ENCODE peak calls at places on chromosomes 16 and 17, in eight cellular contexts. One of them, this sample, is unnamed.

GRCh38 chr17:48030531-48030930 is 7.1 kb downstream of the COPZ2 start:
- DNase-seq in AG09309: no peak
- DNase-seq in ascending aorta: no peak
- DNase-seq in GM23338: no peak
- DNase-seq in nephron progenitor cell: no peak
- DNase-seq in NCI-H1436: no peak
- DNase-seq in left lung: no peak
- DNase-seq in WTC11: no peak
- DNase-seq in this sample: no peak

GRCh38 chr17:81922566-81923301 is 4.8 kb upstream of the SIRT7 start:
- DNase-seq in ascending aorta: no peak
- DNase-seq in GM23338: no peak
- DNase-seq in left lung: no peak
- DNase-seq in WTC11: no peak
- DNase-seq in NCI-H1436: no peak
- DNase-seq in AG09309: no peak
- DNase-seq in nephron progenitor cell: no peak
- DNase-seq in this sample: no peak

GRCh38 chr16:84444476-84444875 is 60.0 kb downstream of the MEAK7 start:
- DNase-seq in WTC11: no peak
- DNase-seq in NCI-H1436: no peak
- DNase-seq in left lung: no peak
- DNase-seq in ascending aorta: no peak
- DNase-seq in nephron progenitor cell: no peak
- DNase-seq in AG09309: no peak
- DNase-seq in GM23338: no peak
- DNase-seq in this sample: no peak

GRCh38 chr16:74999683-75000480 is 1.1 kb downstream of the ZNRF1 start:
- DNase-seq in WTC11: peak; percentile 78
- DNase-seq in ascending aorta: no peak
- DNase-seq in nephron progenitor cell: peak; percentile 48
- DNase-seq in NCI-H1436: peak; percentile 47
- DNase-seq in GM23338: peak; percentile 80
- DNase-seq in AG09309: no peak
- DNase-seq in left lung: peak; percentile 61
- DNase-seq in this sample: peak; percentile 27

GRCh38 chr17:8121531-8122390 is 2.1 kb downstream of the HES7 start:
- DNase-seq in nephron progenitor cell: peak; percentile 84
- DNase-seq in WTC11: peak; percentile 90
- DNase-seq in GM23338: peak; percentile 91
- DNase-seq in left lung: no peak
- DNase-seq in NCI-H1436: peak; percentile 60
- DNase-seq in ascending aorta: no peak
- DNase-seq in AG09309: no peak
- DNase-seq in this sample: peak; percentile 82

GRCh38 chr16:51682905-51683304 is 531.8 kb upstream of the SALL1 start:
- DNase-seq in NCI-H1436: no peak
- DNase-seq in AG09309: no peak
- DNase-seq in GM23338: peak; percentile 3
- DNase-seq in nephron progenitor cell: no peak
- DNase-seq in left lung: no peak
- DNase-seq in ascending aorta: no peak
- DNase-seq in WTC11: no peak
- DNase-seq in this sample: no peak

GRCh38 chr17:29732613-29733012 is 109.9 kb upstream of the CORO6 start:
- DNase-seq in nephron progenitor cell: no peak
- DNase-seq in left lung: no peak
- DNase-seq in GM23338: no peak
- DNase-seq in WTC11: no peak
- DNase-seq in AG09309: no peak
- DNase-seq in ascending aorta: no peak
- DNase-seq in NCI-H1436: no peak
- DNase-seq in this sample: no peak

GRCh38 chr17:18093616-18094408 is 6.1 kb downstream of the DRG2 start:
- DNase-seq in NCI-H1436: no peak
- DNase-seq in left lung: no peak
- DNase-seq in AG09309: no peak
- DNase-seq in nephron progenitor cell: no peak
- DNase-seq in ascending aorta: no peak
- DNase-seq in GM23338: peak; percentile 75
- DNase-seq in WTC11: peak; percentile 25
- DNase-seq in this sample: peak; percentile 90

GRCh38 chr17:5234645-5235576 is at the start of gene SCIMP:
- DNase-seq in left lung: peak; percentile 75
- DNase-seq in GM23338: no peak
- DNase-seq in NCI-H1436: no peak
- DNase-seq in AG09309: no peak
- DNase-seq in WTC11: no peak
- DNase-seq in ascending aorta: peak; percentile 24
- DNase-seq in nephron progenitor cell: no peak
- DNase-seq in this sample: no peak

This sample was measured in A673.